ENCODE peak calls at places on chromosomes 5 and 9, in six cellular contexts. H is CD8-positive, alpha-beta T cell; U is activated CD8-positive, alpha-beta T cell treated with anti-CD3 and anti-CD28 coated beads for 36 hours; T is choroid plexus epithelial cell; N is GM13977; X is AG10803. I is an unnamed sample.

GRCh38 chr9:69949396-69949795 is 94.3 kb upstream of the MAMDC2 start:
- DNase-seq in X (peak; percentile 92), T (peak; percentile 75), H (no peak), U (no peak), N (no peak), I (no peak)

GRCh38 chr5:102154291-102154690 is 141.8 kb downstream of the SLCO4C1 start:
- DNase-seq in X (no peak), U (no peak), N (no peak), H (no peak), T (no peak), I (no peak)

GRCh38 chr9:21830589-21830988 is 28.2 kb downstream of the MTAP start:
- DNase-seq in H (no peak), N (no peak), T (no peak), U (no peak), X (no peak), I (no peak)

GRCh38 chr9:125361837-125362531 is 100.4 kb downstream of the GAPVD1 start:
- DNase-seq in N (no peak), H (no peak), T (peak; percentile 69), X (no peak), U (peak; percentile 47), I (no peak)

GRCh38 chr9:37449877-37450632 is 15.2 kb downstream of the ZBTB5 start:
- DNase-seq in U (no peak), H (no peak), T (no peak), N (no peak), X (no peak), I (no peak)

GRCh38 chr5:116274251-116274650 is 189.4 kb downstream of the COMMD10 start:
- DNase-seq in X (no peak), N (no peak), U (no peak), H (no peak), T (no peak), I (no peak)

GRCh38 chr5:43156388-43156787 is 35.6 kb upstream of the NIM1K start:
- DNase-seq in T (peak; percentile 66), X (no peak), H (no peak), N (no peak), U (peak; percentile 36), I (no peak)

GRCh38 chr5:56455417-56455816 is 222.3 kb upstream of the ANKRD55 start:
- DNase-seq in T (no peak), H (no peak), U (no peak), N (no peak), X (no peak), I (no peak)

GRCh38 chr5:773517-774264 is 10.8 kb downstream of the ZDHHC11B start:
- DNase-seq in X (no peak), H (peak; percentile 10), U (no peak), N (peak; percentile 29), T (no peak), I (no peak)

GRCh38 chr5:173229966-173230740 is 4.9 kb downstream of the NKX2-5 start:
- DNase-seq in H (no peak), U (no peak), N (peak; percentile 32), T (no peak), X (no peak), I (no peak)

GRCh38 chr5:36728697-36729543 is 122.5 kb downstream of the SLC1A3 start:
- DNase-seq in X (peak; percentile 63), N (peak; percentile 60), U (peak; percentile 39), H (no peak), T (peak; percentile 84), I (no peak)

GRCh38 chr9:83334320-83334719 is 203.9 kb downstream of the FRMD3 start:
- DNase-seq in H (peak; percentile 67), N (no peak), T (peak; percentile 94), U (peak; percentile 83), X (peak; percentile 90), I (peak; percentile 97)

GRCh38 chr5:132392978-132393825 is 23.7 kb downstream of the SLC22A5 start:
- DNase-seq in H (no peak), X (no peak), U (no peak), N (no peak), T (no peak), I (no peak)

GRCh38 chr5:56759521-56759920 is 55.8 kb upstream of the MAP3K1 start:
- DNase-seq in T (no peak), H (no peak), U (no peak), X (no peak), N (no peak), I (no peak)

GRCh38 chr5:87268970-87269377 is 1.3 kb downstream of the RASA1 start:
- DNase-seq in H (no peak), U (no peak), N (no peak), X (peak; percentile 9), T (no peak), I (no peak)

GRCh38 chr5:32312682-32313523 is at the start of gene MTMR12:
- DNase-seq in T (peak; percentile 100), U (peak; percentile 100), N (peak; percentile 99), X (peak; percentile 99), H (peak; percentile 100), I (peak; percentile 96)

GRCh38 chr5:28947865-28948264 is 1909.5 kb upstream of the CDH9 start:
- DNase-seq in H (no peak), T (no peak), U (no peak), N (no peak), X (no peak), I (no peak)

GRCh38 chr5:167916706-167917105 is 374.7 kb upstream of the WWC1 start:
- DNase-seq in N (no peak), T (peak; percentile 71), X (peak; percentile 76), U (no peak), H (no peak), I (no peak)

GRCh38 chr9:109381011-109381729 is 60.3 kb upstream of the EPB41L4B start:
- DNase-seq in X (no peak), T (peak; percentile 29), H (no peak), U (peak; percentile 3), N (peak; percentile 36), I (no peak)

GRCh38 chr5:38615042-38615441 is 58.6 kb upstream of the LIFR start:
- DNase-seq in N (no peak), U (no peak), T (no peak), X (no peak), H (no peak), I (no peak)

GRCh38 chr5:62536232-62536631 is 42.4 kb upstream of the LRRC70 start:
- DNase-seq in H (no peak), X (no peak), U (no peak), N (no peak), T (no peak), I (no peak)

GRCh38 chr9:113581865-113582697 is 118.6 kb downstream of the RGS3 start:
- DNase-seq in U (peak; percentile 94), N (peak; percentile 88), H (peak; percentile 84), T (peak; percentile 85), X (peak; percentile 83), I (no peak)
- TF ChIP-seq CTCF in U (peak; percentile 46), N (peak; percentile 63), H (peak; percentile 13), T (peak; percentile 54), X (peak; percentile 47), I (no peak)

GRCh38 chr5:143315214-143315613 is 88.3 kb downstream of the NR3C1 start:
- DNase-seq in X (no peak), H (no peak), U (no peak), N (no peak), T (no peak), I (no peak)
- TF ChIP-seq CTCF in X (no peak), H (no peak), U (no peak), N (no peak), T (no peak), I (no peak)

DNA sequence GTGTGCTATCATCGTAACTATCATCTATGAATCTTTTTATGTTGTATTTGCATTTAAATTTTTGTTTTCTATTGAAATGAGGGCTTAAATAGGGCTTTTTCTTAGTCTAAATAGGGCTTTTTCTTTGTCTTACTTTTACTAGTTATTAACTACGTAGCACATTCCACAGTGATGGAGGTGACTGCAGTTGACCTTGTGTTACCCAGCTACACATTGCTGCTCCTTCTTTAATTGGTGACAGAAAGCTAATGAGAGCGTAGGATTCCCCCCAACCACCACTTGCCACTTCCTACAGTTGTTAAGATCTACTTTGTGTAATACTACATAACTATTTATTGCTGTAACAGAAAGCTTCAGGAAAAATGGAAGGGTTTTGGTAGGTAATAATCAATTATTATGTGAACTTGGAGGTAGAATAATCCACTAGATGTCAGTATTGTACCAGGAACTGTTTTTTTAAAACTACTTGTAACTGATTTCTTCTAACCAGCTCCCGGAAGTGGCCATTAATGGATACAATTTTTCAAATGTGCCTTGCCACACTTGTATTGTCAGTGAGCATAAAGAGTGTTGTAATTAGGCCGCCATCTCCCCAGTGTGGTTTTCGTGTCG is 18.0 kb downstream of the MTRR start:
- DNase-seq in H (no peak), N (peak; percentile 23), U (no peak), T (peak; percentile 76), X (peak; percentile 66), I (no peak)
- TF ChIP-seq CTCF in H (peak; percentile 58), N (peak; percentile 30), U (peak; percentile 38), T (peak; percentile 57), X (peak; percentile 65), I (no peak)

GRCh38 chr5:150285114-150285513 is 4.5 kb downstream of the CAMK2A start:
- DNase-seq in U (no peak), X (no peak), N (no peak), H (no peak), T (no peak), I (no peak)

GRCh38 chr5:150284311-150284710 is 5.3 kb downstream of the CAMK2A start:
- DNase-seq in U (no peak), X (no peak), N (no peak), H (no peak), T (no peak), I (no peak)

GRCh38 chr5:150283904-150284303 is 5.7 kb downstream of the CAMK2A start:
- DNase-seq in T (no peak), U (no peak), H (no peak), X (no peak), N (no peak), I (no peak)

GRCh38 chr5:150288361-150288760 is 1.2 kb downstream of the CAMK2A start:
- DNase-seq in X (no peak), T (no peak), N (no peak), H (no peak), U (no peak), I (no peak)

GRCh38 chr5:150286820-150287219 is 2.8 kb downstream of the CAMK2A start:
- DNase-seq in N (no peak), H (no peak), T (no peak), U (peak; percentile 15), X (no peak), I (no peak)
- TF ChIP-seq CTCF in N (no peak), H (no peak), T (peak; percentile 27), U (peak; percentile 25), X (no peak), I (no peak)

DNA sequence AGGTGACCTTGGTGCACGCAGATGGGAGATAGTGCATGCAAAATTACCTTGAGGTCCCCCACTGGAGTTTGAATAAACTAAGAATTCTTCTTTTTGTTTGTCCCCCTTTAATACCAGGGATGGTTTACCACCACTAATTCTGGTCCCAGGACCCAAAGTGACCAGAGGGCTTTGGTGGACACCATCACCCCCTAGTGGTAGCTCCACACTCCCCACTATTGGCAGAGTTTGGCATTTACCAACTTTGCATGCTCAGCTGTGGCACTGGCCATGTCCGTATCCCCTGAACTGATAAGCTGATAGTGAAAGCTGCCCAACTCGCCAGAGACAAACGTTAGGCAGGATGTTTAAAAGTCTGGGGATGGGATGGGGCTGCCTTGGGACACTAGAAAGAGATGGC is 3.3 kb downstream of the ASTN2 start:
- DNase-seq in H (no peak), U (peak; percentile 6), T (peak; percentile 42), X (peak; percentile 1), N (peak; percentile 64), I (no peak)
- TF ChIP-seq CTCF in H (no peak), U (no peak), T (peak; percentile 82), X (peak; percentile 59), N (peak; percentile 63), I (no peak)

I was measured in omental fat pad.